ENCODE peak calls at places on chromosomes 12 and 14, in five cellular contexts. T, W, J, A and N are unnamed samples. For H3K4me1, the result is how much of the 10 kb centered on the place peaks cover.

GRCh38 chr14:51487848-51488247 is 163.9 kb upstream of the FRMD6 start:
- DNase-seq in T (no peak), W (no peak), J (no peak), A (no peak), N (no peak)

GRCh38 chr14:104797112-104798044 is 1.8 kb upstream of the AKT1 start:
- DNase-seq in T (peak), W (peak), J (peak), A (no peak), N (peak)

GRCh38 chr12:85275359-85275758 is 4.7 kb upstream of the ALX1 start:
- DNase-seq in T (no peak), W (no peak), J (no peak), A (no peak), N (no peak)

GRCh38 chr14:105908481-105908911 is 382.1 kb downstream of the TMEM121 start:
- DNase-seq in T (no peak), W (no peak), J (peak), A (no peak), N (no peak)

GRCh38 chr12:52193991-52194390 is 2.2 kb upstream of the KRT80 start:
- DNase-seq in T (no peak), W (no peak), J (no peak), A (no peak), N (no peak)

GRCh38 chr12:127108360-127109215 is 1158.4 kb upstream of the TMEM132C start:
- DNase-seq in T (peak), W (peak), J (peak), A (peak), N (peak)

GRCh38 chr14:73452341-73453191 is 5.8 kb downstream of the NUMB start:
- DNase-seq in T (no peak), W (no peak), J (no peak), A (peak), N (no peak)

GRCh38 chr12:82910246-82910893 is 223.7 kb downstream of the TMTC2 start:
- DNase-seq in T (no peak), W (no peak), J (no peak), A (no peak), N (no peak)

GRCh38 chr12:9651265-9651729 is 18.2 kb upstream of the CLEC2D start:
- DNase-seq in T (no peak), W (no peak), J (no peak), A (peak), N (no peak)

GRCh38 chr12:56867216-56867615 is 67.0 kb downstream of the SDR9C7 start:
- DNase-seq in T (no peak), W (no peak), J (no peak), A (no peak), N (no peak)

GRCh38 chr14:75484711-75485429 is 37.4 kb upstream of the BATF start:
- DNase-seq in T (no peak), W (no peak), J (no peak), A (no peak), N (no peak)

GRCh38 chr12:119288559-119288958 is 46.0 kb upstream of the CCDC60 start:
- DNase-seq in T (no peak), W (no peak), J (no peak), A (no peak), N (no peak)
- H3K4me1 ChIP-seq in T (under half), W (under half), J (under half), A (under half), N (under half)

GRCh38 chr12:107973950-107974349 is 155.1 kb upstream of the WSCD2 start:
- DNase-seq in T (no peak), W (no peak), J (no peak), A (no peak), N (no peak)
- H3K4me3 ChIP-seq in T (no peak), W (no peak), J (no peak), A (no peak), N (no peak)

GRCh38 chr12:104306376-104306775 is 2.8 kb downstream of the EID3 start:
- DNase-seq in T (no peak), W (no peak), J (no peak), A (no peak), N (no peak)

GRCh38 chr12:104303538-104304151 is at the start of gene EID3:
- DNase-seq in T (peak), W (peak), J (peak), A (peak), N (peak)

GRCh38 chr12:104304261-104305004 is 894 bp downstream of the EID3 start:
- DNase-seq in T (no peak), W (no peak), J (no peak), A (no peak), N (no peak)

GRCh38 chr12:104306943-104307654 is 3.6 kb downstream of the EID3 start:
- DNase-seq in T (no peak), W (no peak), J (no peak), A (peak), N (no peak)

DNA sequence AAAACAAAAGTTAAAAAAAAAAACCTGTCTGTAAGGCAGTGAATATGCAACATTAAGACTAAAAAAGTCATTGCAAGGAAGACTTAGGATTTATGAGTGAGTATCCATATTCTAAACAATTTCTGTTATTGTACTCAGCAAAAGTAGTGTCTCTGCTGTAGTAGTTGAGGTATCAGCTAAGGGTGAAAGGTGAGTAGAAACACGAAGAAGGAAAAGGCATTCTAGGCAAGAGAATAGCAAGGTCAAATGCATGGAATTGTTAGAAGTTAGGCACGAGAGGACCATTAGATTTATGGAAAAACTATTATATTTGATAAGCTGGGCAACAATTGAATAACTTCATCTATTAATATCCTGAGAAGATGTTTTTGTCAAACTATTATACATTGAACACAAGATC is 1.8 kb downstream of the EID3 start:
- DNase-seq in T (no peak), W (no peak), J (no peak), A (no peak), N (no peak)
- H3K4me1 ChIP-seq in T (half or more), W (under half), J (under half), A (under half), N (under half)

GRCh38 chr14:24426912-24427536 is 2.4 kb downstream of the CBLN3 start:
- DNase-seq in T (no peak), W (no peak), J (peak), A (no peak), N (peak)

GRCh38 chr14:24427537-24428508 is 1.6 kb downstream of the CBLN3 start:
- DNase-seq in T (no peak), W (no peak), J (no peak), A (no peak), N (no peak)

GRCh38 chr14:24430143-24430681 is 458 bp downstream of the KHNYN start:
- DNase-seq in T (peak), W (peak), J (peak), A (peak), N (peak)

GRCh38 chr14:24429395-24430142 is at the start of the genes CBLN3 and KHNYN:
- DNase-seq in T (peak), W (peak), J (peak), A (peak), N (peak)

GRCh38 chr14:24428628-24429394 is 657 bp downstream of the CBLN3 start:
- DNase-seq in T (no peak), W (no peak), J (no peak), A (no peak), N (no peak)
- H3K4me3 ChIP-seq in T (peak), W (no peak), J (no peak), A (no peak), N (no peak)

GRCh38 chr14:61544448-61545202 is 150.7 kb upstream of the HIF1A start:
- DNase-seq in T (no peak), W (no peak), J (no peak), A (no peak), N (no peak)
- H3K4me1 ChIP-seq in T (under half), W (under half), J (under half), A (under half), N (under half)

GRCh38 chr14:64201296-64201695 is 92.9 kb downstream of the ESR2 start:
- DNase-seq in T (no peak), W (no peak), J (no peak), A (no peak), N (no peak)
- H3K4me3 ChIP-seq in T (no peak), W (no peak), J (no peak), A (no peak), N (no peak)